ENCODE peak calls at places on chromosomes 6 and 20, in nine cellular contexts. U, T, P, N, F, I, Z, S and O are unnamed samples.

GRCh38 chr6:24064106-24064505 is 61.9 kb upstream of the NRSN1 start:
- DNase-seq in P (no peak), F (no peak), I (peak; percentile 48), Z (peak; percentile 3), U (peak; percentile 20), T (no peak), S (peak; percentile 7), N (no peak), O (no peak)

GRCh38 chr6:22466665-22467064 is 102.7 kb upstream of the HDGFL1 start:
- DNase-seq in U (no peak), T (no peak), N (no peak), S (no peak), I (no peak), F (no peak), Z (no peak), P (no peak), O (no peak)

GRCh38 chr20:60482201-60482600 is 524.0 kb downstream of the CDH26 start:
- DNase-seq in F (no peak), S (no peak), U (no peak), T (no peak), N (no peak), Z (no peak), P (no peak), I (no peak), O (no peak)

GRCh38 chr20:19949195-19949867 is 67.8 kb upstream of the NAA20 start:
- DNase-seq in T (no peak), Z (no peak), I (no peak), P (no peak), U (no peak), N (no peak), S (no peak), F (no peak), O (no peak)

GRCh38 chr20:17856024-17856564 is 112.5 kb downstream of the SNX5 start:
- DNase-seq in I (peak; percentile 96), U (no peak), Z (no peak), P (peak; percentile 69), S (no peak), F (peak; percentile 55), N (no peak), T (no peak), O (peak; percentile 57)

GRCh38 chr20:50646483-50646996 is 44.8 kb downstream of the RIPOR3 start:
- DNase-seq in I (no peak), N (no peak), U (no peak), F (no peak), S (no peak), T (no peak), Z (peak; percentile 88), P (no peak), O (no peak)

GRCh38 chr20:44772636-44773035 is 27.0 kb downstream of the KCNK15 start:
- DNase-seq in U (no peak), N (no peak), P (no peak), Z (no peak), I (no peak), S (no peak), F (no peak), T (no peak), O (no peak)

GRCh38 chr6:329888-330691 is 37.8 kb downstream of the DUSP22 start:
- DNase-seq in U (no peak), Z (no peak), I (peak; percentile 88), P (no peak), N (no peak), S (peak; percentile 52), T (no peak), F (no peak), O (peak; percentile 50)

GRCh38 chr6:164216368-164216767 is 801.9 kb downstream of the QKI start:
- DNase-seq in S (no peak), U (no peak), T (no peak), I (no peak), N (no peak), F (no peak), Z (no peak), P (no peak), O (no peak)

GRCh38 chr6:44800171-44800671 is 412.7 kb downstream of the CDC5L start:
- DNase-seq in Z (peak; percentile 85), U (no peak), F (no peak), N (no peak), T (peak; percentile 16), I (no peak), S (peak; percentile 55), P (no peak), O (no peak)

GRCh38 chr6:33833599-33833998 is 29.8 kb upstream of the MLN start:
- DNase-seq in P (no peak), N (no peak), S (no peak), F (no peak), T (no peak), Z (no peak), U (no peak), I (no peak), O (no peak)

GRCh38 chr20:47713941-47714450 is 71.3 kb downstream of the SULF2 start:
- DNase-seq in U (no peak), Z (peak; percentile 28), T (peak; percentile 61), S (no peak), I (no peak), N (no peak), P (no peak), F (peak; percentile 42), O (no peak)

GRCh38 chr20:63935447-63935846 is 20.8 kb downstream of the UCKL1 start:
- DNase-seq in F (no peak), U (no peak), P (no peak), N (no peak), I (no peak), Z (no peak), T (no peak), S (no peak), O (no peak)

GRCh38 chr6:45589367-45589766 is 211.6 kb upstream of the SUPT3H start:
- DNase-seq in U (no peak), P (no peak), I (no peak), S (no peak), N (no peak), Z (no peak), F (no peak), T (no peak), O (no peak)

GRCh38 chr6:169169375-169169774 is 84.3 kb downstream of the THBS2 start:
- DNase-seq in I (no peak), T (no peak), Z (no peak), U (no peak), N (no peak), P (peak; percentile 25), F (peak; percentile 36), S (no peak), O (no peak)

GRCh38 chr20:23774081-23774480 is 23.3 kb upstream of the CST1 start:
- DNase-seq in U (no peak), T (no peak), F (no peak), I (no peak), N (no peak), P (no peak), Z (no peak), S (no peak), O (no peak)

GRCh38 chr6:95946906-95947305 is 68.9 kb upstream of the FUT9 start:
- DNase-seq in I (no peak), Z (no peak), S (no peak), F (no peak), P (no peak), T (no peak), U (no peak), N (no peak), O (no peak)

GRCh38 chr20:44706371-44707258 is 8.6 kb upstream of the CCN5 start:
- DNase-seq in Z (no peak), T (peak; percentile 60), F (peak; percentile 80), I (no peak), U (no peak), S (no peak), P (no peak), N (no peak), O (no peak)

GRCh38 chr20:48945840-48946514 is 24.5 kb downstream of the ARFGEF2 start:
- DNase-seq in P (no peak), U (no peak), S (no peak), N (no peak), F (no peak), T (no peak), I (no peak), Z (peak; percentile 48), O (peak; percentile 63)

GRCh38 chr6:50093116-50093937 is 43.6 kb upstream of the DEFB112 start:
- DNase-seq in N (no peak), I (no peak), F (no peak), P (no peak), U (no peak), Z (no peak), S (no peak), T (no peak), O (no peak)

GRCh38 chr20:24157213-24157612 is 168.6 kb upstream of the GGTLC1 start:
- DNase-seq in Z (no peak), S (no peak), I (peak; percentile 3), U (no peak), T (no peak), F (no peak), P (no peak), N (no peak), O (no peak)

GRCh38 chr6:72894091-72894490 is 272.2 kb downstream of the KCNQ5 start:
- DNase-seq in Z (no peak), P (no peak), U (no peak), F (no peak), N (no peak), T (no peak), I (no peak), S (no peak), O (no peak)

GRCh38 chr20:44800398-44801046 is 9.8 kb downstream of the RIMS4 start:
- DNase-seq in P (no peak), I (no peak), Z (no peak), T (no peak), F (no peak), N (no peak), U (peak; percentile 63), S (no peak), O (no peak)

GRCh38 chr6:40344566-40345185 is 242.5 kb downstream of the LRFN2 start:
- DNase-seq in F (no peak), T (no peak), I (no peak), S (no peak), P (no peak), N (no peak), U (no peak), Z (no peak), O (no peak)

GRCh38 chr20:63178889-63179751 is 36.8 kb downstream of the YTHDF1 start:
- DNase-seq in U (peak; percentile 57), T (no peak), F (peak; percentile 42), S (peak; percentile 56), I (peak; percentile 71), N (peak; percentile 46), P (peak; percentile 93), Z (no peak), O (peak; percentile 50)

GRCh38 chr6:99349620-99350141 is at the start of gene FAXC:
- DNase-seq in U (peak; percentile 75), S (peak; percentile 66), P (peak; percentile 63), F (no peak), T (peak; percentile 25), N (peak; percentile 10), Z (peak; percentile 33), I (no peak), O (peak; percentile 63)

GRCh38 chr6:159100011-159100788 is 55.4 kb upstream of the TAGAP start:
- DNase-seq in S (no peak), T (no peak), I (no peak), F (no peak), Z (no peak), U (no peak), N (no peak), P (no peak), O (no peak)